ENCODE peak calls at places on chromosomes 2 and 18, in five cellular contexts. W is IMR-90; C is gastrocnemius medialis; E is NCI-H1092 treated with DMSO at 0.1 percent for 48 hours; M is stimulated activated CD4-positive, alpha-beta T cell treated with anti-CD3 and anti-CD28 coated beads, Interleukin-12 subunit alpha, Interleukin-12 subunit beta, amount 100 ng/mL, for 48 hours. B is an unnamed sample.

GRCh38 chr2:18378020-18378653 is 182.3 kb downstream of the RDH14 start:
- DNase-seq in C (no peak), M (no peak), E (peak), W (peak), B (peak)

GRCh38 chr2:143451622-143452021 is 322.4 kb downstream of the ARHGAP15 start:
- DNase-seq in E (no peak), W (peak), M (no peak), C (no peak), B (no peak)

GRCh38 chr2:157228946-157229345 is 28.6 kb upstream of the GALNT5 start:
- DNase-seq in W (no peak), M (no peak), C (no peak), E (no peak), B (no peak)

GRCh38 chr2:121038831-121039230 is 246.2 kb downstream of the TFCP2L1 start:
- DNase-seq in M (no peak), E (peak), C (no peak), W (no peak), B (peak)

GRCh38 chr2:239548965-239549595 is 148.3 kb upstream of the HDAC4 start:
- DNase-seq in W (no peak), M (no peak), C (no peak), E (no peak), B (no peak)

GRCh38 chr2:85557130-85557529 is 4.2 kb downstream of the GGCX start:
- DNase-seq in W (no peak), E (no peak), C (no peak), M (no peak), B (no peak)

GRCh38 chr18:64777561-64777960 is 628.7 kb upstream of the LINC00305 start:
- DNase-seq in C (no peak), W (no peak), E (no peak), M (no peak), B (no peak)

GRCh38 chr2:224948005-224948404 is 94.3 kb downstream of the DOCK10 start:
- DNase-seq in M (no peak), E (no peak), C (no peak), W (no peak), B (no peak)

GRCh38 chr2:56077352-56077915 is 106.4 kb upstream of the CCDC85A start:
- DNase-seq in M (no peak), E (peak), W (peak), C (no peak), B (peak)

GRCh38 chr2:112335600-112335999 is 60.2 kb downstream of the ZC3H6 start:
- DNase-seq in E (no peak), M (no peak), W (no peak), C (no peak), B (no peak)

GRCh38 chr2:74148457-74149248 is 941 bp upstream of the BOLA3 start:
- DNase-seq in C (no peak), W (no peak), M (peak), E (no peak), B (peak)

GRCh38 chr2:195316485-195316884 is 340.5 kb upstream of the SLC39A10 start:
- DNase-seq in C (no peak), W (peak), E (no peak), M (no peak), B (no peak)

GRCh38 chr2:9288681-9289338 is 82.2 kb downstream of the ASAP2 start:
- DNase-seq in E (no peak), W (peak), M (no peak), C (no peak), B (no peak)

GRCh38 chr2:25252291-25253152 is 84.1 kb upstream of the POMC start:
- DNase-seq in C (no peak), M (peak), E (peak), W (peak), B (no peak)

B was measured in G401.